ENCODE peak calls at places on chromosomes 16 and 17, in eight cellular contexts. H is OCI-LY7, Y is AG09309, D is breast epithelium, K is astrocyte of the spinal cord, C is RWPE2, B is GM06990, J is thyroid gland. V is an unnamed sample.

GRCh38 chr17:19327039-19327776 is 35.3 kb downstream of the B9D1 start:
- DNase-seq in D (no peak), B (no peak), H (no peak), C (no peak), K (peak), J (no peak), Y (peak), V (no peak)

GRCh38 chr17:40065041-40065770 is 2.4 kb downstream of the THRA start:
- DNase-seq in J (peak), Y (no peak), C (no peak), B (no peak), D (no peak), K (peak), H (no peak), V (no peak)

GRCh38 chr16:3147757-3148104 is 12.9 kb downstream of the ZNF213 start:
- DNase-seq in K (no peak), B (no peak), J (no peak), D (no peak), Y (no peak), C (no peak), H (no peak), V (no peak)

GRCh38 chr16:5925850-5926249 is 828.3 kb upstream of the EEF2KMT start:
- DNase-seq in Y (no peak), C (no peak), H (no peak), K (no peak), B (no peak), D (no peak), J (no peak), V (no peak)

GRCh38 chr17:11391134-11391533 is 150.1 kb downstream of the SHISA6 start:
- DNase-seq in J (no peak), D (no peak), K (no peak), C (no peak), Y (no peak), B (no peak), H (no peak), V (no peak)

GRCh38 chr17:39954876-39955275 is 7.9 kb upstream of the GSDMA start:
- DNase-seq in B (no peak), D (no peak), C (no peak), K (no peak), Y (no peak), H (no peak), J (no peak), V (no peak)

GRCh38 chr17:15334266-15334665 is 7.1 kb downstream of the TEKT3 start:
- DNase-seq in D (no peak), H (no peak), B (no peak), K (no peak), Y (no peak), C (no peak), J (no peak), V (no peak)

GRCh38 chr16:11014159-11014558 is 69.8 kb downstream of the CLEC16A start:
- DNase-seq in H (no peak), C (no peak), D (no peak), B (no peak), J (no peak), Y (no peak), K (no peak), V (no peak)

GRCh38 chr16:69404275-69404805 is 18.5 kb upstream of the TERF2 start:
- DNase-seq in K (peak), J (peak), D (no peak), H (no peak), C (no peak), Y (no peak), B (no peak), V (no peak)

GRCh38 chr16:77435240-77435819 is 496 bp upstream of the ADAMTS18 start:
- DNase-seq in D (no peak), K (no peak), Y (no peak), J (no peak), H (no peak), C (no peak), B (no peak), V (no peak)

GRCh38 chr17:65294184-65294719 is 157.1 kb downstream of the RGS9 start:
- DNase-seq in B (peak), H (peak), D (no peak), C (no peak), Y (no peak), K (peak), J (peak), V (no peak)

GRCh38 chr16:85573696-85574641 is 39.2 kb upstream of the GSE1 start:
- DNase-seq in D (no peak), B (no peak), H (no peak), J (peak), C (no peak), K (peak), Y (no peak), V (no peak)

GRCh38 chr17:75808905-75809621 is 24.5 kb downstream of the UNK start:
- DNase-seq in J (no peak), D (peak), C (no peak), B (no peak), Y (peak), K (peak), H (no peak), V (no peak)

GRCh38 chr17:61495161-61495857 is 43.1 kb downstream of the TBX4 start:
- DNase-seq in H (no peak), K (peak), Y (peak), B (peak), J (no peak), D (no peak), C (no peak), V (no peak)

GRCh38 chr17:60390881-60391418 is 983 bp downstream of the USP32 start:
- DNase-seq in C (no peak), J (peak), H (peak), K (peak), D (no peak), Y (no peak), B (peak), V (no peak)

GRCh38 chr16:58024347-58024672 is 1.2 kb upstream of the MMP15 start:
- DNase-seq in J (no peak), Y (no peak), B (no peak), D (no peak), K (no peak), C (no peak), H (no peak), V (no peak)

GRCh38 chr16:23378921-23379320 is 74.1 kb downstream of the COG7 start:
- DNase-seq in C (no peak), Y (no peak), K (no peak), D (no peak), B (no peak), J (no peak), H (no peak), V (no peak)

GRCh38 chr17:5562172-5562571 is 22.1 kb downstream of the NLRP1 start:
- DNase-seq in H (no peak), D (no peak), C (no peak), J (no peak), B (no peak), Y (no peak), K (no peak), V (no peak)

GRCh38 chr17:39929657-39930407 is 2.3 kb downstream of the LRRC3C start:
- DNase-seq in D (no peak), C (no peak), B (no peak), J (no peak), K (peak), Y (peak), H (no peak), V (no peak)

GRCh38 chr17:80331820-80332219 is 71.2 kb downstream of the RNF213 start:
- DNase-seq in C (no peak), Y (no peak), K (no peak), D (no peak), B (no peak), J (no peak), H (no peak), V (no peak)

GRCh38 chr17:33671493-33671892 is 378.4 kb upstream of the ASIC2 start:
- DNase-seq in B (no peak), J (no peak), K (no peak), Y (no peak), H (no peak), D (no peak), C (no peak), V (no peak)

GRCh38 chr17:33676444-33676843 is 383.3 kb upstream of the ASIC2 start:
- DNase-seq in H (no peak), B (no peak), C (no peak), D (no peak), K (no peak), Y (no peak), J (no peak), V (no peak)

GRCh38 chr17:33680479-33680878 is 387.4 kb upstream of the ASIC2 start:
- DNase-seq in K (no peak), Y (no peak), B (no peak), H (no peak), C (no peak), J (no peak), D (no peak), V (no peak)

DNA sequence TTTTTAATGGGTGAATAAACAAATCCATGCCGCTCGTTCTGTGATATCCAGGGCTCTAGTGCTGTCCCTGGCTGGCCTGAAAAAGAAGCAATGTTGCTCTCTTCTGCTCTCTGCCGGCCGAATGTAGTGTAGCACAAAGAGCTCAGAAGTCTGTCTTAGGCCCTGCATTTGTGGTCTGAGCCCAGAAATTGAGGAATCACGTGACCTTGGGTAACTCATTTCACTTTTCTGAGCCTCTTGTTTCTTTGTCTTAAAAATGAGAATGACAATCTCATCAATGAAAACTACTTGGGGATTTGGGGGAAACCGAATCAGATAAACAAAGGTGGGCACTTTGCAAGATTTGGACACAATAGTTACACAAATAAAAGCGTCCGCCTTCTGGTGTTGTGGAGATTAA is 381.6 kb upstream of the ASIC2 start:
- DNase-seq in Y (peak), K (peak), C (no peak), J (peak), B (no peak), D (peak), H (peak), V (no peak)
- TF ChIP-seq CTCF in Y (peak), K (peak), C (peak), J (peak), B (peak), D (peak), H (peak), V (peak)

GRCh38 chr17:44376124-44376523 is 12.5 kb upstream of the FAM171A2 start:
- DNase-seq in B (no peak), H (peak), K (no peak), J (peak), D (no peak), Y (no peak), C (no peak), V (no peak)
- TF ChIP-seq CTCF in B (peak), H (peak), K (peak), J (peak), D (peak), Y (peak), C (peak), V (peak)

GRCh38 chr16:4510131-4510530 is 28.4 kb downstream of the CDIP1 start:
- DNase-seq in K (no peak), H (no peak), Y (no peak), B (no peak), C (no peak), D (no peak), J (no peak), V (no peak)

GRCh38 chr16:4512473-4512872 is 26.1 kb downstream of the CDIP1 start:
- DNase-seq in D (no peak), B (no peak), K (no peak), J (no peak), Y (no peak), H (no peak), C (no peak), V (no peak)

GRCh38 chr16:4513086-4513860 is 25.3 kb downstream of the CDIP1 start:
- DNase-seq in D (no peak), C (no peak), B (no peak), J (no peak), Y (no peak), H (no peak), K (no peak), V (no peak)

GRCh38 chr16:4510747-4511426 is 27.7 kb downstream of the CDIP1 start:
- DNase-seq in D (no peak), C (no peak), Y (no peak), H (no peak), K (no peak), B (no peak), J (no peak), V (no peak)

GRCh38 chr16:4511441-4512082 is 27.0 kb downstream of the CDIP1 start:
- DNase-seq in K (peak), C (no peak), Y (no peak), B (no peak), D (no peak), H (peak), J (peak), V (peak)
- TF ChIP-seq CTCF in K (peak), C (peak), Y (peak), B (no peak), D (peak), H (peak), J (peak), V (peak)

GRCh38 chr17:16922386-16923096 is 49.4 kb downstream of the TNFRSF13B start:
- DNase-seq in H (peak), D (no peak), B (no peak), J (no peak), K (no peak), C (peak), Y (no peak), V (no peak)
- TF ChIP-seq CTCF in H (peak), D (no peak), B (peak), J (no peak), K (no peak), C (peak), Y (peak), V (no peak)

DNA sequence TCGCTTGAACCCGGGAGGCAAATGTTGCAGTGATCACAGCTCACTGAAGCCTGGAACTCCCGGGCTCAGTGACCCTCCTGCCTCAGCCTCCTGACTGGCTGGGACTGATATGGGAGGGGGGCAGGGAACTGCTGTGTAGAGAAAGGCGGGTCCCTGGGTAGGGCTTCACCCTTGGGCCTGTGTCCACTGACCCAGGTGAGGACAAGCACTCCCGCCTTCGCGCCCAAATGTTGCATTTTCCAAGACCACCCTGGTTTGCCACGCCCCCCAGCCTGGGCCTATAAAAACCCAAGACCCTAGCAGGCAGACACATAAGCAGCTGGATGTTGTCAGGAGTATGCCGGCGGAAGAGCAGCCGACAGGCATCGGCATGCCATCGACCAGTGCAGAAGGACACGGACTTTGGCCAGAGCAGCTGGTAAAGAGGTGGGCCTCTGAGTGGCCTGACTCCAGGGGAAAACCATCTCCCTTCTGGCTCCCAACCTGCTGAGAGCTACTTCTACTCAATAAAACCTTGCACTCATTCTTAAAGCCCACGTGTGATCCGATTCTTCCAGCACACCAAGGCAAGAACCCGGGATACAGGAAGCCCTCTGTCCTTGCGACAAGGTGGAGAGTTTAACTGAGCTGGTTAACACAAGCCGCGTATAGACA is 19.1 kb downstream of the SMYD4 start:
- DNase-seq in Y (no peak), C (no peak), K (no peak), J (no peak), H (no peak), B (no peak), D (peak), V (no peak)
- TF ChIP-seq CTCF in Y (no peak), C (no peak), K (no peak), J (no peak), H (no peak), B (no peak), D (no peak), V (no peak)

GRCh38 chr16:1450841-1451240 is 6.5 kb upstream of the CCDC154 start:
- DNase-seq in K (no peak), Y (no peak), J (no peak), C (no peak), D (no peak), H (no peak), B (no peak), V (no peak)

GRCh38 chr16:1451702-1452392 is 7.5 kb upstream of the CCDC154 start:
- DNase-seq in C (no peak), J (no peak), Y (no peak), K (no peak), B (no peak), D (no peak), H (no peak), V (no peak)

GRCh38 chr16:1449201-1449788 is 4.9 kb upstream of the CCDC154 start:
- DNase-seq in C (no peak), K (no peak), Y (no peak), H (no peak), J (no peak), D (no peak), B (no peak), V (no peak)

GRCh38 chr16:1448536-1449116 is 4.3 kb upstream of the CCDC154 start:
- DNase-seq in J (no peak), D (no peak), C (no peak), Y (no peak), B (no peak), K (no peak), H (no peak), V (no peak)

GRCh38 chr16:1450218-1450617 is 5.9 kb upstream of the CCDC154 start:
- DNase-seq in H (no peak), B (no peak), Y (no peak), D (no peak), J (no peak), C (no peak), K (no peak), V (no peak)
- TF ChIP-seq CTCF in H (peak), B (peak), Y (no peak), D (no peak), J (no peak), C (no peak), K (no peak), V (no peak)

DNA sequence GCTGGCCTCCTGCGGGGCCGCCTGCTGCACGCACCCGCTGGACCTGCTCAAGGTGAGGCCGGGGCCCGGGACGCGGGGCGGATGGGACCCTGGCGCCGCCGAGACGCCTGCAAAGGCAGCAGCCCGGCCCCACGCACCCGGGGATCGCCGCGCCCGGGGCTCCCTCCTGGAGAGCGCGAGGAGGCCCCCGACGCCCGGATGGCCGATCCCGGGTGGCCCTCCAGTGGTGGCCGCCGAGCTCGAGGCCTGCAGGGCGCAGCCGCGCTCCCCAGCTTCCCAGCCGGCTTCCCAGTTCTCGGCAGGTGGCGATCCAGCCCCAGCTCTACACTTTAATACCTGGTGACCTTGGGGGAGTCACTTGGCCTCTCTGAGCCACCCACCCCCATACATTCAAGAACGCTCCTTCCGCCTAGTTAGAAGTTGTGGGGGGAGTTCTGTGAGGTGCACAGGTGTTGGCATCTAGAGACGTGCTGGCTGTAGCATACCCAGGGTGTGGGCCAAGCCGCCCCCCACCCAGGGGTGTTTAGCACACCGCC is 452 bp downstream of the SLC25A10 start:
- DNase-seq in Y (no peak), C (peak), K (no peak), H (peak), J (peak), D (no peak), B (no peak), V (no peak)
- TF ChIP-seq CTCF in Y (peak), C (peak), K (peak), H (peak), J (peak), D (no peak), B (no peak), V (peak)

DNA sequence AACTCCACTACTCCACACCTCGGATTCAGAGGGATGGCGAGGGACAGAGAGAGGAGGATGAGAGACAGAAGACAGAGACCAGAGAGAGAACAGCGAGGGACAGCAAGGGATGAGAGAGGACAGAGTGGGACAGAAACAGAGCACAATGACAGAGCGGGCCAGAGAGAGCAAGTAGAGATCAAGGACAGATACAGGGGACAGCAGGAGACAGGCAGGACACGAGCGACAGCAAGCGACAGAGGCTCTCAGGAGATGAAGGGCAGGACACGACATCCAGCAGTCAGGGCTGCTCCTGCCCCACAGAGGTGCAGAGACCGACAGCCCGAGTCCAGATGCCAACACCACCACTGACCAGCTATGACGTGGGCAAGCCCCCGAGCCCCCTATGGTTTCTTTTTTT is 14.9 kb downstream of the CORO7 start:
- DNase-seq in Y (no peak), K (no peak), C (no peak), J (no peak), D (no peak), B (no peak), H (no peak), V (no peak)
- TF ChIP-seq CTCF in Y (no peak), K (no peak), C (no peak), J (no peak), D (no peak), B (no peak), H (no peak), V (no peak)

DNA sequence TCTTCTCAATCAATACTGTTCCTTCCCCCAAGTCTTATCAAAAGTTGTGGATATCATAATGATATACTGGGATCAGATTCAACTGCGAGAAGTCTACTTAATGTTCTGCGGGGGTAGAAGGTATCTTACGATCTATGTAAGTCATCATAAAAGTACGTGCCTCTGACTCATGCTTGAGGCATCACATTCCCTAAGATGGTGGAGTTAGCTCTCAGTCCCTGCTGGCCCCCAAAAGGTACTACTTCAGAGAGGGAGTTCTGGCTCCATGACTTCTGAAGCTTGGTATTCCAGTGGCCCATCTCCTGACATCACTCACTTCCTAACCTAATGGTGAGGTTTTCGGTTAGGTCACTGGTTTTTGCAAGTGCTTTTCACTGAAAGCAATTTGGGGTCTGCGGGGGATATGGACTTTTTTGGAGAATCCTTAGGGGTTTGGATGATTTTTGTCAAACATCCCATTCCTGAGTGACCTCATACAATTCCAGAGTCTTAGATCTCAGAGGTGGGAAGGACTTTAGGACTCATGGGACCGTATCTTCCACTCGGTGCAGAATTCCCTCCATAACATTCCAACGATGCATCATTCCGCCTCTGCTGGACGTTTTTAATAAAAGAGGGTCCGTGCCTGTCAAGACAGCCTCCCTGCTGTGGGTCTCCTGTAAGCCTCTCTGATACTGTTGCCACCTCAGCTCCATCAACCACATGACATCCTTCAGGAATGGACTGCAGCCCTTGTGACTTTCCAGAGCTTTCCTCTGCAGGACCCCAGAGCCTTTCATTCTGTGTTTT is 74.3 kb downstream of the DYNLRB2 start:
- DNase-seq in C (no peak), B (no peak), D (no peak), J (no peak), H (no peak), K (peak), Y (peak), V (no peak)
- TF ChIP-seq CTCF in C (no peak), B (no peak), D (peak), J (no peak), H (no peak), K (peak), Y (no peak), V (no peak)